ENCODE peak calls at places on chromosomes 6 and 20, in nine cellular contexts. B is fibroblast of pulmonary artery; H is keratinocyte; R is stimulated activated CD8-positive, alpha-beta memory T cell treated with anti-CD3 and anti-CD28 coated beads, Interleukin-2, amount 100 ng/mL, for 1 hour; P is H7; Q is WTC11; K is left colon; E is dorsolateral prefrontal cortex; N is CD4-positive, CD25-positive, alpha-beta regulatory T cell. L is an unnamed sample.

GRCh38 chr6:31702421-31702818 is 704 bp downstream of the ABHD16A start:
- DNase-seq in B (no peak), H (no peak), R (no peak), P (peak; percentile 78), Q (no peak), K (no peak), E (no peak), N (no peak), L (no peak)

GRCh38 chr20:50690562-50690978 is 772 bp downstream of the RIPOR3 start:
- DNase-seq in B (no peak), H (no peak), R (no peak), P (no peak), Q (no peak), K (no peak), E (no peak), N (no peak), L (no peak)

GRCh38 chr20:5069141-5069806 is 50.5 kb downstream of the PCNA start:
- DNase-seq in B (no peak), H (no peak), R (no peak), P (no peak), Q (no peak), K (no peak), E (no peak), N (no peak), L (no peak)

GRCh38 chr20:34525709-34526416 is 9.6 kb downstream of the DYNLRB1 start:
- DNase-seq in B (peak; percentile 99), H (peak; percentile 99), R (no peak), P (peak; percentile 20), Q (no peak), K (peak; percentile 82), E (no peak), N (no peak), L (peak; percentile 98)

GRCh38 chr6:131844243-131844841 is 36.5 kb downstream of the ENPP1 start:
- DNase-seq in B (peak; percentile 16), H (no peak), R (no peak), P (no peak), Q (no peak), K (no peak), E (no peak), N (no peak), L (peak; percentile 21)

GRCh38 chr6:165439928-165440554 is 130.6 kb upstream of the C6orf118 start:
- DNase-seq in B (peak; percentile 90), H (no peak), R (no peak), P (peak; percentile 10), Q (no peak), K (no peak), E (no peak), N (no peak), L (peak; percentile 85)

GRCh38 chr6:159359581-159360264 is 190.5 kb downstream of the FNDC1 start:
- DNase-seq in B (no peak), H (no peak), R (no peak), P (no peak), Q (no peak), K (no peak), E (no peak), N (no peak), L (no peak)

GRCh38 chr6:81613606-81614005 is 138.9 kb downstream of the TENT5A start:
- DNase-seq in B (peak; percentile 84), H (no peak), R (no peak), P (no peak), Q (no peak), K (no peak), E (no peak), N (no peak), L (peak; percentile 65)

GRCh38 chr20:50439539-50440453 is 70.4 kb upstream of the PTPN1 start:
- DNase-seq in B (no peak), H (no peak), R (no peak), P (no peak), Q (no peak), K (no peak), E (no peak), N (no peak), L (no peak)

GRCh38 chr6:38346291-38347079 is 293.2 kb downstream of the BTBD9 start:
- DNase-seq in B (peak; percentile 72), H (no peak), R (no peak), P (no peak), Q (no peak), K (no peak), E (no peak), N (no peak), L (peak; percentile 77)

GRCh38 chr20:32344835-32345506 is 13.2 kb upstream of the ASXL1 start:
- DNase-seq in B (no peak), H (no peak), R (no peak), P (peak; percentile 30), Q (peak; percentile 26), K (no peak), E (no peak), N (no peak), L (no peak)